ENCODE peak calls at places on chromosomes 4 and X, in seven cellular contexts. K is cardiac muscle cell, O is mammary epithelial cell, A is Peyer's patch, M is esophagus squamous epithelium, R is suprapubic skin, Y is mucosa of descending colon. N is an unnamed sample. For H3K4me1, the result is how much of the 10 kb centered on the place peaks cover.

GRCh38 chr4:14841801-14842748 is 160.2 kb upstream of the CPEB2 start:
- DNase-seq in K (no peak), O (peak), A (no peak), M (no peak), R (no peak), Y (peak), N (no peak)

GRCh38 chrX:153765138-153766079 is 1.4 kb downstream of the PLXNB3 start:
- DNase-seq in K (no peak), O (no peak), A (no peak), M (no peak), R (peak), Y (peak), N (no peak)

GRCh38 chrX:33132569-33132968 is 78.8 kb downstream of the DMD start:
- DNase-seq in K (peak), O (no peak), A (no peak), M (no peak), R (no peak), Y (no peak), N (no peak)

GRCh38 chr4:67204441-67204840 is 340.9 kb downstream of the CENPC start:
- DNase-seq in K (no peak), O (no peak), A (no peak), M (no peak), R (no peak), Y (no peak), N (no peak)

GRCh38 chr4:182904271-182904761 is 12.9 kb downstream of the DCTD start:
- DNase-seq in K (no peak), O (no peak), A (no peak), M (no peak), R (no peak), Y (no peak), N (no peak)

GRCh38 chr4:7103599-7104365 is 35.9 kb upstream of the GRPEL1 start:
- DNase-seq in K (peak), O (no peak), A (peak), M (no peak), R (peak), Y (peak), N (no peak)

GRCh38 chrX:1727531-1728027 is 112.7 kb downstream of the ASMT start:
- DNase-seq in K (no peak), O (peak), A (no peak), M (no peak), R (no peak), Y (no peak), N (no peak)

GRCh38 chrX:47849776-47850175 is 13.1 kb downstream of the ZNF81 start:
- DNase-seq in K (no peak), O (no peak), A (no peak), M (no peak), R (no peak), Y (no peak), N (no peak)

GRCh38 chrX:34299451-34299967 is 167.4 kb upstream of the FAM47A start:
- DNase-seq in K (no peak), O (no peak), A (no peak), M (no peak), R (no peak), Y (no peak), N (no peak)

GRCh38 chr4:186621959-186622553 is 66.7 kb upstream of the MTNR1A start:
- DNase-seq in K (no peak), O (peak), A (no peak), M (no peak), R (no peak), Y (no peak), N (peak)
- TF ChIP-seq CTCF in K (peak), O (no peak), A (no peak), M (no peak), R (no peak), Y (no peak), N (no peak)

GRCh38 chr4:2839060-2839459 is 4.6 kb upstream of the ADD1 start:
- DNase-seq in K (no peak), O (no peak), A (peak), M (no peak), R (no peak), Y (no peak), N (no peak)
- H3K4me1 ChIP-seq in K (under half), O (under half), A (under half), M (half or more), R (under half), Y (under half), N (under half)

GRCh38 chrX:147838465-147839131 is 73.1 kb upstream of the FMR1 start:
- DNase-seq in K (no peak), O (no peak), A (no peak), M (no peak), R (no peak), Y (no peak), N (no peak)
- TF ChIP-seq CTCF in K (no peak), O (peak), A (no peak), M (no peak), R (no peak), Y (no peak), N (no peak)

GRCh38 chr4:99025506-99025905 is 30.0 kb downstream of the METAP1 start:
- DNase-seq in K (no peak), O (no peak), A (no peak), M (no peak), R (no peak), Y (no peak), N (no peak)

GRCh38 chr4:99021386-99021785 is 25.9 kb downstream of the METAP1 start:
- DNase-seq in K (no peak), O (no peak), A (no peak), M (no peak), R (no peak), Y (no peak), N (no peak)

GRCh38 chr4:99027304-99027703 is 31.8 kb downstream of the METAP1 start:
- DNase-seq in K (no peak), O (no peak), A (no peak), M (no peak), R (no peak), Y (no peak), N (no peak)

GRCh38 chr4:99022566-99022965 is 27.0 kb downstream of the METAP1 start:
- DNase-seq in K (no peak), O (no peak), A (no peak), M (no peak), R (no peak), Y (no peak), N (no peak)

DNA sequence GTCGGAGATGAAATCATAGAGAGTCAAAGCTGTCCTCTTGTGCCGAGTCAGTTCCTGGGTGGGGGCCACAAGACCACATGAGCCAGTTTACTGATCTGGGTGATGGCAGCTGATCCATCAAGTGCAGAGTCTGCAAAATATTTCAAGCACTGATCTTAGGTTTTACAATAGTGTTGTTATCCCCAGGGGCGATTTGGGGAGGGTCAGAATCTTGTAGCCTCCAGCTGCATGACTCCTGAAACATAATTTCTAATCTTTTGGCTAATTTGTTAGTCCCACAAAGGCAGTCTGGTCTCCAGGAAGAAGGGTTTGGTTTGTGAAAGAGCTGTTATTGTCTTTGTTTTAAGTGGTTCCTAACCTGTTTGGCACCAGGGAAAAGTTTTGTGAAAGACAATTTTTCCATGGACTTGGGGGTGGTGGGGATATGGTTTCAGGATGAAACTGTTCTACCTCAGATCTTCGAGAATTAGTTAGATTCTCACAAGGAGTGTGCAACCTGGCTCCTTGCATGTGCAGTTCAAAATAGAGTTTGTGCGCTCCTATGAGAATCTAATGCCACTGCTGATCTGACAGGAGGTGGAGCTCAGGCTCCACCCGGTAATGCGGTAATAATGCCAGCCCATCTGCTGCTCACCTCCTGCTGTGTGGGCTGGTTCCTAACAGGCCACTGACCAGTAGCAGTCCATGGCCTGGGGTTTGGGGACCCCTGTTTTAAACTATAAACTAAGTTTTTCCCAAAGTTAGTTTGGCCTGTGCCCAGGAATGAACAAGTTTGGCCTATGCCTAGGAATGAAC is 29.2 kb downstream of the METAP1 start:
- DNase-seq in K (no peak), O (peak), A (no peak), M (no peak), R (no peak), Y (no peak), N (no peak)
- H3K4me1 ChIP-seq in K (under half), O (under half), A (under half), M (half or more), R (under half), Y (under half), N (under half)

DNA sequence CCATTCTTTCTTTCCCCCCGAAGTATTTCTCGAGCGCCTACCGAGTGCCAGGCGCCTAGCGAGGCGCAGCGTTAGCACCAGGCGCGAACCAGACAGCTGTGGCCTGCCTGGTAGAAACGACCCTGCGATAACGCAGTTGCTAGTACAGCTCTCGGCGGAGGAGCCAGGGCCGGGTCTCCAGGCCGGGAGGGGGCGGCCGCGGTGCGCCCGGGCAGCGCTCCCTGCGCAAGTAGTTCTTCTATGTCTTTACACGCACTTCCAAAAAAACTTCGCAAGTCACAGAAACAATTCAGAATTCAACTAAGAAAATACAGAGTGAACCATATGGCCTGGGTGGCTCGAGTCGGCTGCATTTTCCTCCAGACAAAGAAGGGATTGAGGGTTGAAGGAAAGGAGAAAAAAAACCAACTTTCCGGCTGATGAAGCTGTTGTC is 7.0 kb upstream of the NEUROG2 start:
- DNase-seq in K (peak), O (peak), A (peak), M (no peak), R (no peak), Y (no peak), N (no peak)
- TF ChIP-seq CTCF in K (peak), O (no peak), A (no peak), M (no peak), R (no peak), Y (no peak), N (no peak)

GRCh38 chr4:24372341-24372740 is 212.0 kb downstream of the DHX15 start:
- DNase-seq in K (no peak), O (no peak), A (no peak), M (no peak), R (no peak), Y (no peak), N (no peak)

GRCh38 chr4:24368801-24369200 is 215.6 kb downstream of the DHX15 start:
- DNase-seq in K (no peak), O (no peak), A (no peak), M (no peak), R (no peak), Y (no peak), N (no peak)

GRCh38 chr4:24372915-24373314 is 211.4 kb downstream of the DHX15 start:
- DNase-seq in K (no peak), O (no peak), A (no peak), M (no peak), R (no peak), Y (no peak), N (no peak)

GRCh38 chr4:24369630-24370029 is 214.7 kb downstream of the DHX15 start:
- DNase-seq in K (no peak), O (no peak), A (no peak), M (no peak), R (no peak), Y (no peak), N (no peak)

GRCh38 chr4:24370421-24370820 is 213.9 kb downstream of the DHX15 start:
- DNase-seq in K (no peak), O (no peak), A (no peak), M (no peak), R (no peak), Y (no peak), N (no peak)
- H3K4me1 ChIP-seq in K (under half), O (under half), A (under half), M (under half), R (under half), Y (under half), N (under half)

GRCh38 chrX:151801980-151802379 is 67.4 kb downstream of the CNGA2 start:
- DNase-seq in K (no peak), O (no peak), A (no peak), M (no peak), R (no peak), Y (no peak), N (no peak)
- TF ChIP-seq CTCF in K (peak), O (no peak), A (no peak), M (no peak), R (no peak), Y (no peak), N (no peak)